ENCODE peak calls at places on chromosomes 11 and 22, in seven cellular contexts. One of them, this sample, is unnamed.

GRCh38 chr11:26493616-26494015 is 78.4 kb downstream of the MUC15 start:
- DNase-seq in kidney: no peak
- DNase-seq in Calu3: no peak
- DNase-seq in amniotic stem cell: no peak
- DNase-seq in midbrain: no peak
- DNase-seq in iPS-NIHi11: peak
- DNase-seq in A549: no peak
- DNase-seq in this sample: no peak

GRCh38 chr22:49400866-49401598 is 426.6 kb downstream of the BRD1 start:
- DNase-seq in A549: no peak
- DNase-seq in midbrain: no peak
- DNase-seq in iPS-NIHi11: no peak
- DNase-seq in Calu3: no peak
- DNase-seq in amniotic stem cell: no peak
- DNase-seq in kidney: peak
- DNase-seq in this sample: no peak

GRCh38 chr11:36586543-36586942 is 7.8 kb upstream of the IFTAP start:
- DNase-seq in A549: no peak
- DNase-seq in iPS-NIHi11: no peak
- DNase-seq in Calu3: no peak
- DNase-seq in kidney: no peak
- DNase-seq in amniotic stem cell: no peak
- DNase-seq in midbrain: no peak
- DNase-seq in this sample: no peak

GRCh38 chr11:67504023-67504949 is 877 bp downstream of the PITPNM1 start:
- DNase-seq in Calu3: peak
- DNase-seq in A549: peak
- DNase-seq in amniotic stem cell: no peak
- DNase-seq in midbrain: peak
- DNase-seq in kidney: peak
- DNase-seq in iPS-NIHi11: peak
- DNase-seq in this sample: no peak

GRCh38 chr11:36055356-36055755 is 111.5 kb downstream of the LDLRAD3 start:
- DNase-seq in kidney: no peak
- DNase-seq in A549: no peak
- DNase-seq in Calu3: no peak
- DNase-seq in midbrain: no peak
- DNase-seq in iPS-NIHi11: no peak
- DNase-seq in amniotic stem cell: no peak
- DNase-seq in this sample: no peak

GRCh38 chr11:9660886-9661285 is 3.0 kb upstream of the SWAP70 start:
- DNase-seq in Calu3: peak
- DNase-seq in amniotic stem cell: no peak
- DNase-seq in iPS-NIHi11: no peak
- DNase-seq in kidney: no peak
- DNase-seq in A549: peak
- DNase-seq in midbrain: no peak
- DNase-seq in this sample: no peak

GRCh38 chr11:20364412-20364792 is 888 bp downstream of the HTATIP2 start:
- DNase-seq in A549: peak
- DNase-seq in kidney: no peak
- DNase-seq in amniotic stem cell: no peak
- DNase-seq in Calu3: peak
- DNase-seq in iPS-NIHi11: peak
- DNase-seq in midbrain: peak
- DNase-seq in this sample: no peak

GRCh38 chr11:107468596-107468995 is 11.0 kb upstream of the CWF19L2 start:
- DNase-seq in midbrain: no peak
- DNase-seq in amniotic stem cell: no peak
- DNase-seq in Calu3: peak
- DNase-seq in A549: no peak
- DNase-seq in iPS-NIHi11: no peak
- DNase-seq in kidney: no peak
- DNase-seq in this sample: no peak

GRCh38 chr11:62554377-62554776 is 7.8 kb upstream of the AHNAK start:
- DNase-seq in amniotic stem cell: no peak
- DNase-seq in Calu3: no peak
- DNase-seq in iPS-NIHi11: no peak
- DNase-seq in kidney: peak
- DNase-seq in midbrain: no peak
- DNase-seq in A549: no peak
- DNase-seq in this sample: no peak

GRCh38 chr22:48952256-48953102 is 875.2 kb downstream of the BRD1 start:
- DNase-seq in kidney: no peak
- DNase-seq in midbrain: no peak
- DNase-seq in A549: no peak
- DNase-seq in iPS-NIHi11: no peak
- DNase-seq in Calu3: no peak
- DNase-seq in amniotic stem cell: no peak
- DNase-seq in this sample: no peak

GRCh38 chr11:64372021-64372420 is 13.1 kb downstream of the RPS6KA4 start:
- DNase-seq in kidney: no peak
- DNase-seq in iPS-NIHi11: no peak
- DNase-seq in midbrain: no peak
- DNase-seq in A549: no peak
- DNase-seq in amniotic stem cell: no peak
- DNase-seq in Calu3: no peak
- DNase-seq in this sample: no peak

GRCh38 chr11:34603129-34604001 is 17.5 kb upstream of the EHF start:
- DNase-seq in amniotic stem cell: no peak
- DNase-seq in midbrain: no peak
- DNase-seq in Calu3: peak
- DNase-seq in kidney: no peak
- DNase-seq in A549: no peak
- DNase-seq in iPS-NIHi11: no peak
- DNase-seq in this sample: no peak

This sample was measured in C1 segment of cervical spinal cord.